ENCODE peak calls at places on chromosomes 1 and 21, in seven cellular contexts. M is IMR-90; L is hepatocyte; N is CD8-positive, alpha-beta memory T cell; Q is AG04450; D is left ventricle myocardium inferior; J is OCI-LY7. K is an unnamed sample.

GRCh38 chr1:183077107-183077506 is 53.9 kb downstream of the LAMC1 start:
- DNase-seq in Q (no peak), J (no peak), D (no peak), M (no peak), N (no peak), L (no peak), K (no peak)

GRCh38 chr1:147169171-147169570 is 3.1 kb downstream of the PRKAB2 start:
- DNase-seq in M (no peak), L (no peak), Q (no peak), N (no peak), J (no peak), D (no peak), K (no peak)

GRCh38 chr1:179598631-179599030 is 7.0 kb downstream of the TDRD5 start:
- DNase-seq in L (no peak), J (peak), D (no peak), Q (no peak), N (no peak), M (no peak), K (no peak)

GRCh38 chr1:210907406-210907805 is 226.5 kb downstream of the KCNH1 start:
- DNase-seq in N (no peak), J (no peak), Q (no peak), D (no peak), L (no peak), M (no peak), K (no peak)

GRCh38 chr21:29523646-29524045 is 224.9 kb downstream of the BACH1 start:
- DNase-seq in N (no peak), M (no peak), J (no peak), Q (no peak), D (no peak), L (no peak), K (no peak)

GRCh38 chr1:212958175-212958574 is 7.8 kb downstream of the VASH2 start:
- DNase-seq in D (no peak), Q (no peak), M (peak), L (no peak), J (peak), N (no peak), K (no peak)

GRCh38 chr1:23810818-23811420 is 10.4 kb upstream of the GALE start:
- DNase-seq in L (peak), N (peak), J (peak), M (peak), Q (no peak), D (no peak), K (no peak)

GRCh38 chr1:32028746-32029145 is 15.1 kb downstream of the KHDRBS1 start:
- DNase-seq in M (peak), N (no peak), D (no peak), L (no peak), Q (no peak), J (no peak), K (no peak)

GRCh38 chr1:212531267-212531666 is 77.3 kb upstream of the ATF3 start:
- DNase-seq in L (no peak), M (no peak), J (no peak), N (no peak), Q (no peak), D (no peak), K (no peak)

GRCh38 chr1:55536466-55536865 is 321.3 kb upstream of the USP24 start:
- DNase-seq in L (no peak), Q (no peak), J (no peak), N (no peak), D (no peak), M (no peak), K (no peak)

GRCh38 chr1:18486195-18486594 is 5.5 kb downstream of the KLHDC7A start:
- DNase-seq in N (no peak), Q (no peak), D (no peak), J (no peak), L (no peak), M (no peak), K (no peak)

GRCh38 chr1:154460695-154461249 is 41.2 kb upstream of the TDRD10 start:
- DNase-seq in M (no peak), J (no peak), L (no peak), Q (no peak), N (no peak), D (no peak), K (no peak)

GRCh38 chr1:27045973-27046558 is 33.4 kb upstream of the TENT5B start:
- DNase-seq in M (peak), Q (peak), J (peak), N (peak), L (peak), D (peak), K (no peak)

GRCh38 chr1:156062189-156062588 is 1.2 kb downstream of the RAB25 start:
- DNase-seq in J (no peak), D (no peak), Q (no peak), L (peak), N (no peak), M (peak), K (no peak)

GRCh38 chr1:120179420-120180348 is 3.4 kb upstream of the SEC22B start:
- DNase-seq in J (no peak), N (no peak), M (peak), Q (peak), L (peak), D (no peak), K (peak)

GRCh38 chr1:120176092-120176855 is at the start of gene SEC22B:
- DNase-seq in J (peak), N (peak), D (peak), L (peak), M (peak), Q (peak), K (peak)

DNA sequence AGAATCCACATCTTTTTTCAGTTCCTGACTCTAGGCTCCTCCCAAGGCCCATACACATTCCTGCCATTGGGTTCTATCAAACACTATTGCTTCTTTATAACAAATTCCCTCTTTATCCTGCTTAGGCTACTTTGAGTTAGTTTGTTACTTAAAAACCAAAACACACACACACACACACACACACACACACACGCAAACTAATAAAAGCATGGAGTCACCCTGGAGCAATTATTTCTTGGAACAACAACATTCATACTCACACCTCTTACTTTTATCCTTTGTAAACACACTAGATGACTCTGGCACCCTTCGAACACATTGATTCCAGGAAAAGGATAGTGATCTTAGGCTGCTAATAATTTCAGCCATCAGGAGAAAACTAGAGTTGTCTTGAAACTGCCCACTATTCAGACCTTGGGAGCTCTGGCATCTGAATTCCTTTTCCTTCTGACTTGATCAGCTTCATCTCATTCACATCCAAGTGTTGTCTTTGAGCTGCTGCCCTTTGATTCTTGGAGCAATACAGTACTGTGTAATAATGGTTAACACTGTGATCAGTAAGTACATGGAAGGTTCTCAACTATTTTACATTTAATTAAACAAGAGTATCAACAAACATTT is 2.6 kb upstream of the SEC22B start:
- DNase-seq in L (peak), N (no peak), D (no peak), Q (no peak), J (no peak), M (peak), K (no peak)
- H3K27ac ChIP-seq in L (peak), N (no peak), D (peak), Q (peak), J (no peak), M (peak), K (peak)

DNA sequence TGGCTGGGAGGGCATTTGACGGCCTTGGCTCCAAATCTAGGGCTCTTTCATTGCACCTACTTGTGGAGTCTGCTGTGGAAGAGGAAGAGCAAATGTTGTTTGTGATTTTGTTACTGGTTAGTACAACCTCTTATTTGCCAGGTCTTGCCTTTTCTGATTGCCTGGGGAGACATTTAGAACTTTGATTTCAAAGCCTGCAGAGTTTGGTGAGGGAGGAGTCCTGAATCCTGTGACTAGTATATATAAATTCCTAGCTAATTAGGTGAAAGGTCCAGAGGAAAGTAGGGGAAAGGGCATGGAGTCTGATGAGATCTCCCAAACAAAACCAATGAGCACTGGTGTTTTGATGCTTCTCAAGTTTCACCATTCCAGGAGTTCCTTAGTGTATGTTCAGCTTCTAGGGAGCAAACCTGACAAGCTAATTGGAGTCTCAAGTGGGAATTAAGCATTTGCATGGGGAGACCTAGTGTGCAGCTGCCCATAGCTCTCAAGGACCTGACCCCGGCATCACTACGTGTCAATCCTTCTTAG is 5.1 kb upstream of the HMGCS2 start:
- DNase-seq in N (no peak), L (no peak), D (no peak), J (no peak), Q (no peak), M (peak), K (no peak)
- H3K27ac ChIP-seq in N (no peak), L (peak), D (peak), J (no peak), Q (no peak), M (no peak), K (no peak)

GRCh38 chr1:167791281-167792209 is 69.8 kb downstream of the MPZL1 start:
- DNase-seq in Q (peak), N (no peak), D (no peak), J (no peak), M (peak), L (peak), K (no peak)
- H3K27ac ChIP-seq in Q (peak), N (no peak), D (peak), J (no peak), M (peak), L (no peak), K (peak)

GRCh38 chr1:54379481-54380284 is 26.5 kb downstream of the SSBP3 start:
- DNase-seq in D (peak), J (no peak), M (peak), L (no peak), Q (no peak), N (no peak), K (no peak)

GRCh38 chr1:54378157-54378883 is 27.9 kb downstream of the SSBP3 start:
- DNase-seq in L (no peak), D (no peak), M (no peak), N (no peak), Q (no peak), J (peak), K (no peak)

GRCh38 chr1:54378884-54379445 is 27.2 kb downstream of the SSBP3 start:
- DNase-seq in D (no peak), N (no peak), Q (no peak), J (peak), M (no peak), L (no peak), K (no peak)

GRCh38 chr1:54381524-54381923 is 24.7 kb downstream of the SSBP3 start:
- DNase-seq in Q (no peak), N (no peak), M (no peak), J (no peak), L (no peak), D (no peak), K (no peak)

DNA sequence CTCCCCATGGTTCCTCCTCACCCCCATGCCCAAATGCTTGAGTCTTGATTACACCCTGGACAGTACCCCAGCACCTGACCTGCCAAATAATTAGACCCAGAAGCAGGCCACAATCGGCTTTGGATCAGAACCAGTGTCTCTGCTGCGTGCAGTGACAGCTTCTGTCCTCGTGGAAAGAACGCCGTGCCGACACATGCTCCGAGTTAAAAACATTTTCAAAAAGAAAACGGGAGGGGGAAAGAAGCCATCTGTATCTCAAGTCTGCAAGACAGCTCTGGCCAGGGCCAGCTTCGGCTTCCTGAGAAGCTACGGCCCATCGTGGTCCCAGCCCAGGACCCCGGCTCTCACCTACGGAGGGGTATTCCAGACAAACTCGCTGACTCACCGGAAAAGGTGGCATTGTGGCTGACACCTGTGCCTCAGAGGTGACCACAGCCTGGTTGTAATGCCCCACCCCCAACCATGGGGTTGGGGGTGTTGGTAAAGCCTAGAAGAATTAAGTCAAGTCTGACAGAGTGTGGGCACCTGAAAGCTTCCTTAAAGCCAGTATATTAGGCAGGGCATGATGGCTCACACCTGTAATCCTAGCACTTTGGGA is 25.8 kb downstream of the SSBP3 start:
- DNase-seq in Q (no peak), M (no peak), D (no peak), J (no peak), L (no peak), N (no peak), K (no peak)
- H3K27ac ChIP-seq in Q (no peak), M (no peak), D (peak), J (no peak), L (no peak), N (no peak), K (no peak)